ENCODE peak calls at places on chromosomes 11 and 22, in six cellular contexts. Z is cardiac muscle cell, S is heart left ventricle, A is GM23248, X is colonic mucosa, G is lung. M is an unnamed sample. For H3K4me1, the result is how much of the 10 kb centered on the place peaks cover.

GRCh38 chr22:19759459-19759993 is 1.1 kb upstream of the TBX1 start:
- DNase-seq in Z (no peak), S (no peak), A (peak), X (no peak), G (no peak), M (no peak)

GRCh38 chr11:121499405-121499804 is 46.6 kb upstream of the SORL1-AS1 start:
- DNase-seq in Z (no peak), S (no peak), A (no peak), X (no peak), G (no peak), M (no peak)

GRCh38 chr11:36219996-36220395 is 69.2 kb downstream of the COMMD9 start:
- DNase-seq in Z (no peak), S (no peak), A (no peak), X (no peak), G (no peak), M (no peak)

GRCh38 chr11:60307507-60308195 is 19.4 kb upstream of the MS4A6E start:
- DNase-seq in Z (no peak), S (no peak), A (no peak), X (no peak), G (no peak), M (no peak)

GRCh38 chr11:16771350-16772140 is 33.1 kb downstream of the C11orf58 start:
- DNase-seq in Z (no peak), S (no peak), A (no peak), X (no peak), G (no peak), M (no peak)

GRCh38 chr11:80388536-80388935 is 947.7 kb upstream of the TENM4 start:
- DNase-seq in Z (no peak), S (no peak), A (no peak), X (no peak), G (no peak), M (no peak)

GRCh38 chr11:33063326-33063775 is 24.0 kb downstream of the TCP11L1 start:
- DNase-seq in Z (no peak), S (no peak), A (peak), X (no peak), G (no peak), M (no peak)

GRCh38 chr11:78140392-78141077 is 1.1 kb upstream of the ALG8 start:
- DNase-seq in Z (no peak), S (no peak), A (peak), X (no peak), G (no peak), M (no peak)

GRCh38 chr11:117554601-117555333 is 227.1 kb downstream of the CEP164 start:
- DNase-seq in Z (no peak), S (no peak), A (no peak), X (peak), G (no peak), M (no peak)

GRCh38 chr22:20963201-20964052 is 3.6 kb upstream of the AIFM3 start:
- DNase-seq in Z (no peak), S (no peak), A (no peak), X (no peak), G (no peak), M (no peak)

GRCh38 chr11:1269957-1270356 is 39.5 kb downstream of the TOLLIP start:
- DNase-seq in Z (no peak), S (no peak), A (no peak), X (no peak), G (no peak), M (no peak)

GRCh38 chr11:78567209-78567608 is 7.5 kb downstream of the NARS2 start:
- DNase-seq in Z (no peak), S (no peak), A (peak), X (no peak), G (no peak), M (no peak)

GRCh38 chr11:129457321-129457720 is 81.7 kb downstream of the BARX2 start:
- DNase-seq in Z (no peak), S (no peak), A (no peak), X (peak), G (peak), M (no peak)

GRCh38 chr11:112451250-112451649 is 190.6 kb upstream of the PLET1 start:
- DNase-seq in Z (no peak), S (no peak), A (no peak), X (no peak), G (no peak), M (no peak)

GRCh38 chr11:13339196-13340153 is 61.9 kb downstream of the BMAL1 start:
- DNase-seq in Z (no peak), S (no peak), A (peak), X (no peak), G (peak), M (no peak)
- H3K4me1 ChIP-seq in Z (under half), S (under half), A (half or more), X (under half), G (under half), M (under half)

GRCh38 chr22:33535937-33536875 is 384.1 kb downstream of the LARGE1 start:
- DNase-seq in Z (no peak), S (no peak), A (no peak), X (no peak), G (no peak), M (no peak)
- H3K4me3 ChIP-seq in Z (no peak), S (no peak), A (no peak), X (no peak), G (no peak), M (no peak)

DNA sequence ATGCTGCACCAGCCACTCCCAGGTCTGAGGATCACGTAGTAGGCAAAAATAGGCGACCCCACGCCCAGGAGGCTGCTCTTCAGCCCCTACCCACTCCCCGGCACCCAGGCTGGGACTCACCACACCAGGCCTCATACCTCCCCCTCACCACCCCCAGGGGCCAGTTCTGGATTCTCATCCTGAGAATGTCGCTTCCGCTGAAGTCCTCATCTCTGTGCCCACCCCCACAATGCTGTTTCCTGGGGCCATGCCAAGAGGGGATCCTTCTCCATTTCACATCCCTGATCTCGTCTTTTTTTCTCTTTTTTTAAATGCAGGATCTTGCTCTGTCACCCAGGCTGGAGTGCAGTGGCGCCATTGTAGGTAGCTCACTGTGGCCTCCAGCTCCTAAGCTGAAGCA is 1.7 kb upstream of the OSM start:
- DNase-seq in Z (no peak), S (no peak), A (no peak), X (no peak), G (no peak), M (no peak)
- H3K4me1 ChIP-seq in Z (under half), S (under half), A (under half), X (under half), G (under half), M (under half)

DNA sequence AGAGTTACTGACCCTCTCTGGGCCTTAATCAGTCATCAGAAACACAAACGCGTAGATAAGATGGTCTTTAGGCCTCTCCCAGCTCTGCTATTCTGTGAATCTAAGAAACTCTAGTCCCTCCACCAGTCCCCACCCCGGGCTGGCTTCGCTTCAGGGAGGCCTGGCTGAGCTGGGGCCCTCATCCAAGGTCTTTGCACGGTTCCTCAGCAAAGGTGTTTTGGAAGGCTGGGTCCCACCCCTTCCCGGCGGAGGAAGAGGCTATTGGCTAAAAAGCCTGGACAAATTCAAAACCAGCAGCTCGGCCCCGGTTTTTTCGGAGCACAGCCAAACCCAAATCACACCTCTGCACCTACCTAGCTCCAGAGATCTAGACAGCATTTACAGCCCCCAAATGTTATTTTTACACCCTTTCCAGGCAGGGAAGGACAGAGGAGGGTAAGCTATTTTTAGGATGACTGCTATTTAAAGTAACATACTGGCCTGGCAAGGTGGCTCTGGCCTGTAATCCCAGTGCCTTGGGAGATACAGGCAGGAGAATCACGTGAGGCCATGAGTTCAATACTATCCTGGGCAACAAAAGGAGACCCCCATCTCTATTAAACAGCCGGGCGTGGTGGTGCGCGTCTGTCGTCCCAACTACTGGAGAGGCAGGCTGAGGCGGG is 13.2 kb upstream of the HDHD5 start:
- DNase-seq in Z (peak), S (peak), A (no peak), X (no peak), G (peak), M (no peak)
- H3K4me3 ChIP-seq in Z (peak), S (peak), A (peak), X (peak), G (peak), M (peak)

DNA sequence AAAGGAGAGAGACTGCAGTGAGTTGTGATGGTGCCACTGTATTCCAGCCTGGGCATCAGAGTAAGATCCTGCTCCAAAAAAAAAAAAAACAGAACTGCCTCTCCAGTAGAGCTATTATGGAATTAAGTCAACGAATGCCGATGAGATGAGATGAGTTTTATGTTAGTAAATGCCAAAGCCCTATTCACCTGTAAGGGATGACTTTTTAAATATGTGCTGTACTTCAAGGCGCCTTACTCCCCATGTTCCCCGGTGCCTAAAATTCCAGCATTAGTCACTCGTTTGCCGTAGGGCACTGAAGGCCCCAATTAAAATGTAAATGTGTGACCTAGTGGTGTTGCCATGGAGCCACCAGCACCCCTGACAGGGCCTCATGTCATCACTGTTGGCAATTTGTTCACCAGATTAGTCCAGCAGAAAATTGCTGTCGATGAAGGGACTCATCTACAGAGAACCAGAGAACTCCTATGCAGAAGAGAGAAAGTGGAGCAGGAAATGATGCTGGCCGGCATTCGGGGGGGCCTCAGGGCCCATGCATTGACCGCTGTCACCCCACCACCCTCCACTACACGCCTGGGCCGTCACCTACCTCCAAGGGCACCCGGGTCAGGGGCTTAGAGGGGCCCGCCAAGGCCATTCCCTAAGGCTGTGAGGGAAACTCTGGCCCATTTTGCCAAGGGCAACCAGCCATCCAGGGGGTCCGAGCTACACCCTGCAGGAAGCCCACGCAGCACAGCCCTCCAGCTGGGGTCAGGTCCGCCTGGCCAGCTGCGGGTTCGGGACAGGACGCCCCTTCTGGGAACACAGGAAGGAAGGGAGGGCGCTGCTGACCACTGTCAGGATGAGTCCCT is 17.8 kb downstream of the LIF start:
- DNase-seq in Z (no peak), S (no peak), A (peak), X (no peak), G (no peak), M (peak)
- H3K4me1 ChIP-seq in Z (under half), S (under half), A (under half), X (under half), G (under half), M (under half)

GRCh38 chr22:49551897-49552659 is 275.6 kb downstream of the BRD1 start:
- DNase-seq in Z (no peak), S (no peak), A (no peak), X (no peak), G (no peak), M (no peak)
- H3K4me3 ChIP-seq in Z (no peak), S (no peak), A (no peak), X (no peak), G (no peak), M (no peak)

GRCh38 chr22:39306456-39307361 is 12.7 kb downstream of the RPL3 start:
- DNase-seq in Z (peak), S (no peak), A (no peak), X (no peak), G (no peak), M (peak)
- H3K4me1 ChIP-seq in Z (under half), S (under half), A (under half), X (under half), G (under half), M (under half)

GRCh38 chr11:96242191-96242845 is 100.7 kb downstream of the MAML2 start:
- DNase-seq in Z (no peak), S (no peak), A (peak), X (no peak), G (no peak), M (no peak)
- H3K4me3 ChIP-seq in Z (no peak), S (peak), A (peak), X (peak), G (no peak), M (no peak)